ENCODE peak calls at places on chromosomes 2 and 18, in four cellular contexts. Q is iPS DF 6.9, L is endothelial cell of umbilical vein, D is AG09309. R is an unnamed sample.

GRCh38 chr18:45312727-45313126 is 302.5 kb upstream of the SLC14A2 start:
- DNase-seq in L (no peak), D (no peak), Q (no peak), R (no peak)

GRCh38 chr2:25401307-25402021 is 59.7 kb upstream of the DNMT3A start:
- DNase-seq in D (no peak), L (no peak), Q (no peak), R (no peak)

GRCh38 chr2:54945401-54946219 is 104.6 kb downstream of the RTN4 start:
- DNase-seq in L (no peak), Q (no peak), D (peak), R (no peak)

GRCh38 chr2:230871361-230872150 is 6.8 kb downstream of the ITM2C start:
- DNase-seq in Q (no peak), L (no peak), D (no peak), R (no peak)

GRCh38 chr2:50746526-50746925 is 285.4 kb downstream of the NRXN1 start:
- DNase-seq in Q (peak), L (peak), D (no peak), R (no peak)

GRCh38 chr18:36187138-36187825 is at the start of gene MOCOS:
- DNase-seq in Q (no peak), D (no peak), L (peak), R (no peak)

GRCh38 chr2:74548919-74549684 is 4.6 kb downstream of the LOXL3 start:
- DNase-seq in D (no peak), Q (no peak), L (peak), R (no peak)

GRCh38 chr2:190569994-190570755 is 35.7 kb upstream of the NEMP2 start:
- DNase-seq in D (no peak), L (no peak), Q (no peak), R (no peak)

GRCh38 chr2:225017098-225017685 is 25.1 kb downstream of the DOCK10 start:
- DNase-seq in L (no peak), Q (no peak), D (no peak), R (no peak)

GRCh38 chr2:68690851-68691250 is 43.8 kb upstream of the ARHGAP25 start:
- DNase-seq in Q (no peak), L (no peak), D (no peak), R (no peak)

GRCh38 chr2:199278099-199278498 is 179.6 kb downstream of the SATB2 start:
- DNase-seq in D (no peak), L (no peak), Q (no peak), R (no peak)

GRCh38 chr2:33083671-33084387 is 137.1 kb downstream of the LTBP1 start:
- DNase-seq in D (no peak), L (no peak), Q (no peak), R (no peak)

GRCh38 chr18:67651438-67651837 is 134.9 kb upstream of the DSEL start:
- DNase-seq in L (no peak), Q (no peak), D (no peak), R (no peak)

GRCh38 chr2:4020153-4020552 is 316.8 kb downstream of the DCDC2C start:
- DNase-seq in D (no peak), L (no peak), Q (no peak), R (no peak)

GRCh38 chr2:55138546-55139288 is 88.5 kb upstream of the RTN4 start:
- DNase-seq in D (no peak), L (no peak), Q (no peak), R (no peak)

GRCh38 chr2:43038720-43039099 is 187.7 kb downstream of the ZFP36L2 start:
- DNase-seq in Q (no peak), D (no peak), L (no peak), R (no peak)

GRCh38 chr2:1846046-1847015 is 102.0 kb upstream of the PXDN start:
- DNase-seq in D (no peak), L (no peak), Q (no peak), R (no peak)

GRCh38 chr18:57789105-57789504 is 14.0 kb downstream of the ATP8B1 start:
- DNase-seq in D (no peak), L (no peak), Q (no peak), R (no peak)

GRCh38 chr18:75141734-75142133 is 67.2 kb downstream of the PTGR3 start:
- DNase-seq in Q (no peak), L (no peak), D (no peak), R (no peak)

GRCh38 chr2:20350105-20350712 is 435 bp downstream of the PUM2 start:
- DNase-seq in D (no peak), Q (no peak), L (peak), R (no peak)

GRCh38 chr18:13276530-13277520 is 58.3 kb downstream of the LDLRAD4 start:
- DNase-seq in D (no peak), Q (no peak), L (peak), R (no peak)

GRCh38 chr2:99422599-99422998 is 67.2 kb downstream of the REV1 start:
- DNase-seq in L (no peak), Q (no peak), D (no peak), R (no peak)

GRCh38 chr2:28583899-28584553 is 88.2 kb downstream of the PLB1 start:
- DNase-seq in L (peak), Q (no peak), D (peak), R (peak)

GRCh38 chr2:232637832-232638231 is 4.4 kb downstream of the EFHD1 start:
- DNase-seq in L (no peak), Q (no peak), D (no peak), R (no peak)

GRCh38 chr18:11845653-11846052 is 5.6 kb upstream of the CHMP1B start:
- DNase-seq in Q (no peak), D (no peak), L (no peak), R (no peak)

GRCh38 chr18:40851014-40851429 is 1104.0 kb upstream of the PIK3C3 start:
- DNase-seq in D (no peak), L (no peak), Q (no peak), R (no peak)

GRCh38 chr18:58255701-58256311 is 211.8 kb downstream of the NEDD4L start:
- DNase-seq in L (no peak), D (no peak), Q (no peak), R (no peak)

GRCh38 chr18:40109251-40110049 is 1845.6 kb upstream of the PIK3C3 start:
- DNase-seq in D (no peak), Q (no peak), L (no peak), R (no peak)

GRCh38 chr18:6352275-6352674 is 62.4 kb downstream of the L3MBTL4 start:
- DNase-seq in D (no peak), Q (no peak), L (no peak), R (no peak)
- H3K4me3 ChIP-seq in D (no peak), Q (no peak), L (no peak), R (no peak)

DNA sequence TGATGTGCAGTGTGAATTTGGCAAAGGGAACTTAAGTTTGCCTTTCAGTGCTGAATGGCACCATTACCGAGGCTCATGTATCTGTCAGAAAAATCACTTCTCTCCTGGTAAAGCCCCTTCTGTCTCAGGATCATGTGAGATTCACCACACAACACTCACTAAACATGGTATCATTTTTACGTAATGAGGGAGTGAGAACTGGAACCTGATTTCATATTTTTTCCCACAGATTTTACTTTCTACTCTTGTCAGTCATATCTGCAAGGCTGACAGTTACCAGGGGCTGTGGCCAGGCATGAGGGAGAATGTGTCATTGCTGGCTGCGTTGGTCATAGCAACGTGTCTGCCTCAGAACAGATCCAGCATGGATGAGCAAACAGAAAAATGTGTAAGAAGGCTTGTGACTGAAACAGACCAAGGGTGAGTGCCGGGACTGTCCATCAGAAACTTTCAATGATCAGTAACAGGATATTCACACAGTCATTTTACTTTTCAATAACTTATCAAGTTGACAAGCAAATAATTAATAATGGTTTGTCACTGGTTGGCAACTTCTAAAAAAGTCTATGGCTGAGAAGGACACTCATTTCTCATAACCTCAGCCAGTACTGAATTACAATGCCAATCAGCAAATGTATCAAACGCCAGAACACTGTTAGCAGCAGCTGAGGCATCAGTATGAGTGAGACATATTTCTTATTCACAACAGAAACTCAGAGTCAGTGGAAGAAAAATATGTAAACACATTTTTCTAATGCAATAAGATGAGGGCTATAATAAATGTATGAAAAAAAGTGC is 100.5 kb downstream of the CDC42EP3 start:
- DNase-seq in D (no peak), Q (no peak), L (no peak), R (no peak)
- H3K4me3 ChIP-seq in D (no peak), Q (no peak), L (no peak), R (no peak)

DNA sequence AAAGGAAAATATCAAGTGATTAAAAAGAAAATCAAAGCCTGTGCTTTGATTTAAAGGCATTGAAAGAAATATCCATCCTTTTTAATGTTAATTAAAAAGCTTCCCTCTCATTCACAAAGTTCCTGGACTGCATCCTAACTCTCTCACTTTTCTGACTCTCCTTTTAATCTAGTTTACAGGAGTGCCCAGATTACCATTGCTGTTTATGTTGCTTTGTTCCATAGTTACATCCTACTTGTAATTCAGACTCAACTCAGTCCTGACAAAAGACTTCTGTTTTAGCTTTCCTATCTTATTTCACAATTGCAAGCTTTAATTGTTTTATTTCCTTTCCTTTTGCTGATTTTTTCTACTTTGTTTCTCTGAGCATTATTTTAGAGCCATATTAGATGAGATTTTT is 160.7 kb upstream of the DTNA start:
- DNase-seq in L (no peak), Q (no peak), D (no peak), R (no peak)
- H3K4me3 ChIP-seq in L (no peak), Q (no peak), D (no peak), R (no peak)

DNA sequence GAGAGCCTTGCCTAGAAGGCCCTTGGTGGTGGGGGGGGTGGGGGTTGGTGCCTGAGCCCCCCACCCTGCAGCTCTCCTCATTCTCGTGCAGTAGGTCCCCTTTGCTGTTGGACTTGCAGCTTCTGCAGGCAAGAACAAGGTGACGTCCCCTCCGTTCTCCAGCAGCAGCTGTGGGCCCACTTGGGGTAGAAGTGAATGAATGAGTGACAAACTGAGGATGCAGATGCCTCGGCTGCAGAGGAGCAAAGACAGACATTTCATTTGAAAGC is 88.6 kb upstream of the CTDP1 start:
- DNase-seq in Q (no peak), L (no peak), D (no peak), R (no peak)
- H3K4me3 ChIP-seq in Q (no peak), L (no peak), D (no peak), R (no peak)

R was measured in Panc1.